ENCODE peak calls at places on chromosomes 11 and 22, in four cellular contexts. M is GM23248, Q is IMR-90, S is mesenchymal stem cell. B is an unnamed sample.

GRCh38 chr22:49827307-49827852 is 293 bp downstream of the BRD1 start:
- DNase-seq in M (peak; percentile 69), Q (no peak), S (peak; percentile 29), B (no peak)

GRCh38 chr11:62337682-62338181 is 484 bp downstream of the ASRGL1 start:
- DNase-seq in M (peak; percentile 38), Q (no peak), S (peak; percentile 23), B (no peak)

GRCh38 chr11:76667856-76668255 is 2.7 kb downstream of the LRRC32 start:
- DNase-seq in M (no peak), Q (no peak), S (no peak), B (no peak)

GRCh38 chr11:57597971-57598830 is 716 bp downstream of the SERPING1 start:
- DNase-seq in M (peak; percentile 83), Q (peak; percentile 24), S (peak; percentile 42), B (peak; percentile 16)

GRCh38 chr22:25750569-25751173 is 8.7 kb downstream of the MYO18B start:
- DNase-seq in M (peak; percentile 6), Q (no peak), S (no peak), B (no peak)

GRCh38 chr11:32143378-32143777 is 52.5 kb downstream of the RCN1 start:
- DNase-seq in M (no peak), Q (no peak), S (no peak), B (no peak)

GRCh38 chr11:123253909-123254308 is 58.9 kb upstream of the CLMP start:
- DNase-seq in M (peak; percentile 37), Q (peak; percentile 87), S (peak; percentile 71), B (peak; percentile 90)

GRCh38 chr11:84993386-84993785 is 633.8 kb downstream of the DLG2 start:
- DNase-seq in M (peak; percentile 41), Q (no peak), S (no peak), B (no peak)

GRCh38 chr22:19679476-19680099 is 34.7 kb upstream of the SEPTIN5 start:
- DNase-seq in M (peak; percentile 45), Q (no peak), S (peak; percentile 2), B (no peak)

GRCh38 chr11:842370-843002 is at the start of the genes POLR2L and TSPAN4:
- DNase-seq in M (peak; percentile 96), Q (peak; percentile 84), S (peak; percentile 89), B (peak; percentile 88)

GRCh38 chr11:77819921-77820564 is 479 bp downstream of the RSF1 start:
- DNase-seq in M (peak; percentile 65), Q (peak; percentile 27), S (peak; percentile 61), B (peak; percentile 26)

GRCh38 chr11:133516845-133517244 is 15.5 kb downstream of the OPCML start:
- DNase-seq in M (no peak), Q (no peak), S (no peak), B (no peak)

GRCh38 chr11:17602105-17603001 is 55.3 kb downstream of the OTOG start:
- DNase-seq in M (no peak), Q (no peak), S (no peak), B (no peak)

GRCh38 chr11:8332196-8332595 is 68.5 kb upstream of the LMO1 start:
- DNase-seq in M (no peak), Q (no peak), S (no peak), B (no peak)

GRCh38 chr11:59754494-59754858 is 700 bp upstream of the STX3 start:
- DNase-seq in M (peak; percentile 46), Q (peak; percentile 3), S (no peak), B (peak; percentile 14)

GRCh38 chr11:61362542-61362875 is 335 bp downstream of the TMEM138 start:
- DNase-seq in M (peak; percentile 90), Q (peak; percentile 65), S (peak; percentile 71), B (peak; percentile 61)

GRCh38 chr22:50151571-50152537 is 18.7 kb upstream of the PANX2 start:
- DNase-seq in M (no peak), Q (no peak), S (no peak), B (no peak)

GRCh38 chr11:94507485-94507884 is 4.8 kb upstream of the C11orf97 start:
- DNase-seq in M (peak; percentile 51), Q (no peak), S (peak; percentile 22), B (no peak)

GRCh38 chr11:14413307-14414072 is 54.5 kb upstream of the RRAS2 start:
- DNase-seq in M (peak; percentile 89), Q (peak; percentile 58), S (no peak), B (peak; percentile 56)

GRCh38 chr22:49514656-49515055 is 313.0 kb downstream of the BRD1 start:
- DNase-seq in M (no peak), Q (no peak), S (no peak), B (no peak)

GRCh38 chr22:46737976-46738641 is at the start of gene CERK:
- DNase-seq in M (peak; percentile 72), Q (peak; percentile 62), S (peak; percentile 81), B (peak; percentile 71)

GRCh38 chr22:30228509-30229359 is 17.8 kb downstream of the LIF start:
- DNase-seq in M (peak; percentile 48), Q (no peak), S (no peak), B (no peak)

GRCh38 chr22:41636467-41636866 is 15.4 kb downstream of the XRCC6 start:
- DNase-seq in M (peak; percentile 87), Q (peak; percentile 30), S (no peak), B (peak; percentile 60)

GRCh38 chr11:43578346-43579170 is 102.0 kb upstream of the HSD17B12 start:
- DNase-seq in M (peak; percentile 90), Q (peak; percentile 74), S (peak; percentile 45), B (peak; percentile 61)

GRCh38 chr11:64836448-64837072 is 7.9 kb downstream of the CDC42BPG start:
- DNase-seq in M (no peak), Q (no peak), S (no peak), B (no peak)

GRCh38 chr11:85758026-85758425 is 52.9 kb downstream of the SYTL2 start:
- DNase-seq in M (no peak), Q (no peak), S (no peak), B (no peak)

GRCh38 chr22:25120761-25121212 is 78.9 kb upstream of the CRYBB3 start:
- DNase-seq in M (no peak), Q (no peak), S (no peak), B (no peak)

GRCh38 chr11:45333506-45333971 is 47.4 kb upstream of the SYT13 start:
- DNase-seq in M (peak; percentile 38), Q (peak; percentile 65), S (peak; percentile 98), B (peak; percentile 85)

GRCh38 chr11:116772443-116773202 is at the start of gene BUD13:
- DNase-seq in M (peak; percentile 91), Q (peak; percentile 75), S (peak; percentile 88), B (peak; percentile 80)

GRCh38 chr11:104033134-104033533 is 3.3 kb upstream of the DDI1 start:
- DNase-seq in M (peak; percentile 72), Q (peak; percentile 97), S (peak; percentile 84), B (peak; percentile 81)

GRCh38 chr22:47380692-47381091 is 618.2 kb downstream of the TBC1D22A start:
- DNase-seq in M (no peak), Q (no peak), S (no peak), B (no peak)

GRCh38 chr11:130782361-130783221 is 133.7 kb downstream of the SNX19 start:
- DNase-seq in M (peak; percentile 79), Q (peak; percentile 52), S (peak; percentile 61), B (peak; percentile 64)
- H3K9ac ChIP-seq in M (peak overlapping the region; percentile 58), Q (peak overlapping the region; percentile 16), S (peak overlapping the region; percentile 73), B (no peak overlapping the region)

DNA sequence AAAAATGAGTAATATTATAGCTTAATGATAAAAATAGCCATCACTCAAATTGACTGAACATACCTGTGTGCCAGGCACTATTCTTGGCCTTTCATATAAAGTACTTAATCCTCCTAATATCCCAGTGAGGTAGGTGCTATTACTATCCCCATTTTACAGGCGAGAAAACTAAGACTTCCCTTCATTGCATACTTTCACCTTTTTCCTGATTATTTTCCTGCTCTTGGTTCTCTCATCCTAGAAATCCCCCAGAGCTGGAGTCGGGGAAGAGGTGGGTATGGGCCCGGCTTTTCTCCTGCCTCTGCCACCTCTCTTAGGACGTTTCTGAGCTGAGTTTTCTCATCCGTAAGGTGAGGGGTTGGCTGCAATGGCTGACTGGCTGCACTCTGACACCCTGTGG is 2.2 kb downstream of the NPTXR start:
- DNase-seq in M (no peak), Q (no peak), S (no peak), B (no peak)
- H3K9ac ChIP-seq in M (no peak overlapping the region), Q (no peak overlapping the region), S (peak overlapping the region; percentile 78), B (no peak overlapping the region)

GRCh38 chr11:63834532-63835155 is 4.3 kb upstream of the MARK2 start:
- DNase-seq in M (no peak), Q (no peak), S (no peak), B (no peak)
- H3K9ac ChIP-seq in M (no peak overlapping the region), Q (no peak overlapping the region), S (no peak overlapping the region), B (no peak overlapping the region)

GRCh38 chr22:21044931-21045584 is 688 bp upstream of the LRRC74B start:
- DNase-seq in M (peak; percentile 86), Q (peak; percentile 65), S (peak; percentile 89), B (peak; percentile 64)
- H3K9ac ChIP-seq in M (peak overlapping the region; percentile 81), Q (peak overlapping the region; percentile 27), S (peak overlapping the region; percentile 90), B (peak overlapping the region; percentile 81)

GRCh38 chr11:69531071-69531716 is 49.7 kb downstream of the LINC01488 start:
- DNase-seq in M (no peak), Q (no peak), S (no peak), B (no peak)

GRCh38 chr11:69533296-69534165 is 52.1 kb downstream of the LINC01488 start:
- DNase-seq in M (no peak), Q (no peak), S (no peak), B (no peak)

GRCh38 chr11:69531717-69532088 is 50.2 kb downstream of the LINC01488 start:
- DNase-seq in M (no peak), Q (no peak), S (no peak), B (no peak)

GRCh38 chr11:69529001-69529400 is 47.5 kb downstream of the LINC01488 start:
- DNase-seq in M (no peak), Q (no peak), S (no peak), B (no peak)

DNA sequence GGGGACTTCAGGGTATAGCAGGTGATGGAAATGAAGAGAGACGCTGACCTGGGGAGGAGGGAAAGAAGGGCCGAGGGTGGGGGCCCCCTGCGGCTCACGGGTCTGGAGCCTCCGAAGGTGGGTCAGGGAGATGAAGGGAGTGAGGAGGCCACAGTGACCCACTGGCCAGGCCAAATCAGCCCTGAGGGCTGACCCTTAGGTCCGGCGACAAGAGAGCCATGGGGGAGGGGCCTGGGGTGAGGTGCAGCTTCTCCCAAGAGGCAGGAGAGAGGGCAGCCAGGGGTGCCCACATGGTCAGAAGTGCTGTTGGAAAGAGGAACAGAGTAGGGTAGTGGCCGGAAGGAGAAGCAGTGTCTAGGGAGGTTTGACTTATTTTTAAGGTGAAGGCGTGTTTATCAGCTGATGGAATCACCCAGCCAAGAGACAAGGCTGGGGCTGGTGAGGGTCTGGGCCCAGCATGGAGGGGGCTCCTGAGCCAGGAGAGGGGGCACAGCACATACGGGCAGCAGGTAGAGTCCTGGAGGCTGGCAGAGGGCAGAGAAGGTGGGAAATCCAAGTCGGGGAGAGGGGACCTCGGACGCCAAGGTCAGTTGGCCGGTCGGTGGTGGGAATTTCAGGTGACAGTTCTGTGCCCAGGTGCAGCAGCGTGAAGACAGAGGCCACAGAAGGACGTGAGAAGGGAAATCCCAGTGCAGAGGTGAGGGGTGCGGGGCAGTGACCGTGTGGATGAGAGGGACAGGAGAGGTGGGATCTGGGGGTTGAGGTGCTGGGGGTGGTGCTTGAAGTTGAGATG is 49.0 kb downstream of the LINC01488 start:
- DNase-seq in M (no peak), Q (no peak), S (no peak), B (no peak)
- H3K9ac ChIP-seq in M (no peak overlapping the region), Q (no peak overlapping the region), S (no peak overlapping the region), B (no peak overlapping the region)

B was measured in fibroblast of lung.